ENCODE peak calls at places on chromosome 21, in seven cellular contexts. One of them, this sample, is unnamed.

GRCh38 chr21:34517491-34518245 is 5.7 kb upstream of the KCNE1 start:
- DNase-seq in activated T-cell treated with anti-CD3 and anti-CD28 coated beads, Interleukin-2, amount 50 U/mL, for 1 hour: no peak
- DNase-seq in CD4-positive, alpha-beta T cell: no peak
- DNase-seq in T-helper 1 cell: peak
- DNase-seq in activated T-helper 9 cell treated with anti-CD3 and anti-CD28 coated beads, Interleukin-2, amount 50 U/mL, for 16 hours: no peak
- DNase-seq in naive B cell: no peak
- DNase-seq in M059J: peak
- DNase-seq in this sample: no peak

GRCh38 chr21:19490481-19490880 is 1086.9 kb upstream of the TMPRSS15 start:
- DNase-seq in activated T-cell treated with anti-CD3 and anti-CD28 coated beads, Interleukin-2, amount 50 U/mL, for 1 hour: no peak
- DNase-seq in CD4-positive, alpha-beta T cell: no peak
- DNase-seq in T-helper 1 cell: no peak
- DNase-seq in activated T-helper 9 cell treated with anti-CD3 and anti-CD28 coated beads, Interleukin-2, amount 50 U/mL, for 16 hours: no peak
- DNase-seq in naive B cell: no peak
- DNase-seq in M059J: no peak
- DNase-seq in this sample: no peak

GRCh38 chr21:42811960-42812359 is 67.4 kb downstream of the WDR4 start:
- DNase-seq in activated T-cell treated with anti-CD3 and anti-CD28 coated beads, Interleukin-2, amount 50 U/mL, for 1 hour: no peak
- DNase-seq in CD4-positive, alpha-beta T cell: no peak
- DNase-seq in T-helper 1 cell: no peak
- DNase-seq in activated T-helper 9 cell treated with anti-CD3 and anti-CD28 coated beads, Interleukin-2, amount 50 U/mL, for 16 hours: no peak
- DNase-seq in naive B cell: no peak
- DNase-seq in M059J: no peak
- DNase-seq in this sample: no peak

GRCh38 chr21:36166705-36167104 is 10.1 kb downstream of the DOP1B start:
- DNase-seq in activated T-cell treated with anti-CD3 and anti-CD28 coated beads, Interleukin-2, amount 50 U/mL, for 1 hour: no peak
- DNase-seq in CD4-positive, alpha-beta T cell: no peak
- DNase-seq in T-helper 1 cell: no peak
- DNase-seq in activated T-helper 9 cell treated with anti-CD3 and anti-CD28 coated beads, Interleukin-2, amount 50 U/mL, for 16 hours: no peak
- DNase-seq in naive B cell: no peak
- DNase-seq in M059J: peak
- DNase-seq in this sample: no peak

GRCh38 chr21:46189959-46190490 is 5.8 kb upstream of the SPATC1L start:
- DNase-seq in activated T-cell treated with anti-CD3 and anti-CD28 coated beads, Interleukin-2, amount 50 U/mL, for 1 hour: no peak
- DNase-seq in CD4-positive, alpha-beta T cell: no peak
- DNase-seq in T-helper 1 cell: no peak
- DNase-seq in activated T-helper 9 cell treated with anti-CD3 and anti-CD28 coated beads, Interleukin-2, amount 50 U/mL, for 16 hours: no peak
- DNase-seq in naive B cell: no peak
- DNase-seq in M059J: no peak
- DNase-seq in this sample: no peak

GRCh38 chr21:29114765-29115164 is 15.7 kb upstream of the MAP3K7CL start:
- DNase-seq in activated T-cell treated with anti-CD3 and anti-CD28 coated beads, Interleukin-2, amount 50 U/mL, for 1 hour: no peak
- DNase-seq in CD4-positive, alpha-beta T cell: no peak
- DNase-seq in T-helper 1 cell: no peak
- DNase-seq in activated T-helper 9 cell treated with anti-CD3 and anti-CD28 coated beads, Interleukin-2, amount 50 U/mL, for 16 hours: no peak
- DNase-seq in naive B cell: no peak
- DNase-seq in M059J: peak
- DNase-seq in this sample: no peak

GRCh38 chr21:37008705-37009104 is 2.2 kb downstream of the RIPPLY3 start:
- DNase-seq in activated T-cell treated with anti-CD3 and anti-CD28 coated beads, Interleukin-2, amount 50 U/mL, for 1 hour: no peak
- DNase-seq in CD4-positive, alpha-beta T cell: no peak
- DNase-seq in T-helper 1 cell: no peak
- DNase-seq in activated T-helper 9 cell treated with anti-CD3 and anti-CD28 coated beads, Interleukin-2, amount 50 U/mL, for 16 hours: no peak
- DNase-seq in naive B cell: no peak
- DNase-seq in M059J: no peak
- DNase-seq in this sample: no peak

GRCh38 chr21:39885119-39885848 is 18.0 kb downstream of the PCP4 start:
- DNase-seq in activated T-cell treated with anti-CD3 and anti-CD28 coated beads, Interleukin-2, amount 50 U/mL, for 1 hour: no peak
- DNase-seq in CD4-positive, alpha-beta T cell: no peak
- DNase-seq in T-helper 1 cell: no peak
- DNase-seq in activated T-helper 9 cell treated with anti-CD3 and anti-CD28 coated beads, Interleukin-2, amount 50 U/mL, for 16 hours: no peak
- DNase-seq in naive B cell: no peak
- DNase-seq in M059J: peak
- DNase-seq in this sample: no peak

GRCh38 chr21:31731112-31731801 is 661 bp downstream of the SCAF4 start:
- DNase-seq in activated T-cell treated with anti-CD3 and anti-CD28 coated beads, Interleukin-2, amount 50 U/mL, for 1 hour: peak
- DNase-seq in CD4-positive, alpha-beta T cell: peak
- DNase-seq in T-helper 1 cell: peak
- DNase-seq in activated T-helper 9 cell treated with anti-CD3 and anti-CD28 coated beads, Interleukin-2, amount 50 U/mL, for 16 hours: peak
- DNase-seq in naive B cell: peak
- DNase-seq in M059J: no peak
- DNase-seq in this sample: peak

GRCh38 chr21:34946385-34947121 is 102.5 kb downstream of the RUNX1 start:
- DNase-seq in activated T-cell treated with anti-CD3 and anti-CD28 coated beads, Interleukin-2, amount 50 U/mL, for 1 hour: no peak
- DNase-seq in CD4-positive, alpha-beta T cell: no peak
- DNase-seq in T-helper 1 cell: no peak
- DNase-seq in activated T-helper 9 cell treated with anti-CD3 and anti-CD28 coated beads, Interleukin-2, amount 50 U/mL, for 16 hours: no peak
- DNase-seq in naive B cell: peak
- DNase-seq in M059J: no peak
- DNase-seq in this sample: no peak

GRCh38 chr21:38343691-38344090 is 86.9 kb downstream of the KCNJ15 start:
- DNase-seq in activated T-cell treated with anti-CD3 and anti-CD28 coated beads, Interleukin-2, amount 50 U/mL, for 1 hour: no peak
- DNase-seq in CD4-positive, alpha-beta T cell: no peak
- DNase-seq in T-helper 1 cell: no peak
- DNase-seq in activated T-helper 9 cell treated with anti-CD3 and anti-CD28 coated beads, Interleukin-2, amount 50 U/mL, for 16 hours: no peak
- DNase-seq in naive B cell: no peak
- DNase-seq in M059J: peak
- DNase-seq in this sample: no peak

GRCh38 chr21:43825936-43826622 is 36.7 kb downstream of the RRP1 start:
- DNase-seq in activated T-cell treated with anti-CD3 and anti-CD28 coated beads, Interleukin-2, amount 50 U/mL, for 1 hour: no peak
- DNase-seq in CD4-positive, alpha-beta T cell: no peak
- DNase-seq in T-helper 1 cell: no peak
- DNase-seq in activated T-helper 9 cell treated with anti-CD3 and anti-CD28 coated beads, Interleukin-2, amount 50 U/mL, for 16 hours: no peak
- DNase-seq in naive B cell: no peak
- DNase-seq in M059J: no peak
- DNase-seq in this sample: no peak

GRCh38 chr21:21714396-21714795 is 716.2 kb downstream of the NCAM2 start:
- DNase-seq in activated T-cell treated with anti-CD3 and anti-CD28 coated beads, Interleukin-2, amount 50 U/mL, for 1 hour: no peak
- DNase-seq in CD4-positive, alpha-beta T cell: no peak
- DNase-seq in T-helper 1 cell: no peak
- DNase-seq in activated T-helper 9 cell treated with anti-CD3 and anti-CD28 coated beads, Interleukin-2, amount 50 U/mL, for 16 hours: no peak
- DNase-seq in naive B cell: no peak
- DNase-seq in M059J: peak
- DNase-seq in this sample: no peak

GRCh38 chr21:17869115-17869514 is 50.0 kb upstream of the C21orf91 start:
- DNase-seq in activated T-cell treated with anti-CD3 and anti-CD28 coated beads, Interleukin-2, amount 50 U/mL, for 1 hour: no peak
- DNase-seq in CD4-positive, alpha-beta T cell: no peak
- DNase-seq in T-helper 1 cell: no peak
- DNase-seq in activated T-helper 9 cell treated with anti-CD3 and anti-CD28 coated beads, Interleukin-2, amount 50 U/mL, for 16 hours: no peak
- DNase-seq in naive B cell: no peak
- DNase-seq in M059J: no peak
- DNase-seq in this sample: no peak

GRCh38 chr21:33237446-33237845 is 7.7 kb downstream of the IFNAR2 start:
- DNase-seq in activated T-cell treated with anti-CD3 and anti-CD28 coated beads, Interleukin-2, amount 50 U/mL, for 1 hour: no peak
- DNase-seq in CD4-positive, alpha-beta T cell: no peak
- DNase-seq in T-helper 1 cell: no peak
- DNase-seq in activated T-helper 9 cell treated with anti-CD3 and anti-CD28 coated beads, Interleukin-2, amount 50 U/mL, for 16 hours: no peak
- DNase-seq in naive B cell: no peak
- DNase-seq in M059J: no peak
- DNase-seq in this sample: no peak

GRCh38 chr21:42527489-42528158 is 14.0 kb downstream of the SLC37A1 start:
- DNase-seq in activated T-cell treated with anti-CD3 and anti-CD28 coated beads, Interleukin-2, amount 50 U/mL, for 1 hour: peak
- DNase-seq in CD4-positive, alpha-beta T cell: peak
- DNase-seq in T-helper 1 cell: peak
- DNase-seq in activated T-helper 9 cell treated with anti-CD3 and anti-CD28 coated beads, Interleukin-2, amount 50 U/mL, for 16 hours: peak
- DNase-seq in naive B cell: peak
- DNase-seq in M059J: no peak
- DNase-seq in this sample: peak

GRCh38 chr21:44905725-44906084 is 15.0 kb downstream of the ITGB2 start:
- DNase-seq in activated T-cell treated with anti-CD3 and anti-CD28 coated beads, Interleukin-2, amount 50 U/mL, for 1 hour: no peak
- DNase-seq in CD4-positive, alpha-beta T cell: no peak
- DNase-seq in T-helper 1 cell: no peak
- DNase-seq in activated T-helper 9 cell treated with anti-CD3 and anti-CD28 coated beads, Interleukin-2, amount 50 U/mL, for 16 hours: no peak
- DNase-seq in naive B cell: no peak
- DNase-seq in M059J: no peak
- DNase-seq in this sample: no peak

GRCh38 chr21:32463889-32464300 is 51.4 kb downstream of the EVA1C start:
- DNase-seq in activated T-cell treated with anti-CD3 and anti-CD28 coated beads, Interleukin-2, amount 50 U/mL, for 1 hour: no peak
- DNase-seq in CD4-positive, alpha-beta T cell: no peak
- DNase-seq in T-helper 1 cell: no peak
- DNase-seq in activated T-helper 9 cell treated with anti-CD3 and anti-CD28 coated beads, Interleukin-2, amount 50 U/mL, for 16 hours: no peak
- DNase-seq in naive B cell: no peak
- DNase-seq in M059J: peak
- DNase-seq in this sample: no peak

GRCh38 chr21:33025471-33026298 is at the start of gene OLIG2:
- DNase-seq in activated T-cell treated with anti-CD3 and anti-CD28 coated beads, Interleukin-2, amount 50 U/mL, for 1 hour: no peak
- DNase-seq in CD4-positive, alpha-beta T cell: no peak
- DNase-seq in T-helper 1 cell: no peak
- DNase-seq in activated T-helper 9 cell treated with anti-CD3 and anti-CD28 coated beads, Interleukin-2, amount 50 U/mL, for 16 hours: no peak
- DNase-seq in naive B cell: no peak
- DNase-seq in M059J: peak
- DNase-seq in this sample: no peak

GRCh38 chr21:34702341-34702807 is 33.6 kb downstream of the CLIC6 start:
- DNase-seq in activated T-cell treated with anti-CD3 and anti-CD28 coated beads, Interleukin-2, amount 50 U/mL, for 1 hour: no peak
- DNase-seq in CD4-positive, alpha-beta T cell: no peak
- DNase-seq in T-helper 1 cell: no peak
- DNase-seq in activated T-helper 9 cell treated with anti-CD3 and anti-CD28 coated beads, Interleukin-2, amount 50 U/mL, for 16 hours: no peak
- DNase-seq in naive B cell: no peak
- DNase-seq in M059J: peak
- DNase-seq in this sample: no peak

GRCh38 chr21:24163539-24163938 is 1443.7 kb downstream of the MRPL39 start:
- DNase-seq in activated T-cell treated with anti-CD3 and anti-CD28 coated beads, Interleukin-2, amount 50 U/mL, for 1 hour: no peak
- DNase-seq in CD4-positive, alpha-beta T cell: no peak
- DNase-seq in T-helper 1 cell: no peak
- DNase-seq in activated T-helper 9 cell treated with anti-CD3 and anti-CD28 coated beads, Interleukin-2, amount 50 U/mL, for 16 hours: no peak
- DNase-seq in naive B cell: no peak
- DNase-seq in M059J: no peak
- DNase-seq in this sample: no peak

GRCh38 chr21:42850866-42851391 is 28.4 kb downstream of the WDR4 start:
- DNase-seq in activated T-cell treated with anti-CD3 and anti-CD28 coated beads, Interleukin-2, amount 50 U/mL, for 1 hour: peak
- DNase-seq in CD4-positive, alpha-beta T cell: peak
- DNase-seq in T-helper 1 cell: peak
- DNase-seq in activated T-helper 9 cell treated with anti-CD3 and anti-CD28 coated beads, Interleukin-2, amount 50 U/mL, for 16 hours: no peak
- DNase-seq in naive B cell: peak
- DNase-seq in M059J: no peak
- DNase-seq in this sample: no peak

GRCh38 chr21:41643246-41643966 is 123.4 kb downstream of the RIPK4 start:
- DNase-seq in activated T-cell treated with anti-CD3 and anti-CD28 coated beads, Interleukin-2, amount 50 U/mL, for 1 hour: no peak
- DNase-seq in CD4-positive, alpha-beta T cell: no peak
- DNase-seq in T-helper 1 cell: no peak
- DNase-seq in activated T-helper 9 cell treated with anti-CD3 and anti-CD28 coated beads, Interleukin-2, amount 50 U/mL, for 16 hours: no peak
- DNase-seq in naive B cell: no peak
- DNase-seq in M059J: peak
- DNase-seq in this sample: no peak

GRCh38 chr21:33244781-33245105 is 15.0 kb downstream of the IFNAR2 start:
- DNase-seq in activated T-cell treated with anti-CD3 and anti-CD28 coated beads, Interleukin-2, amount 50 U/mL, for 1 hour: no peak
- DNase-seq in CD4-positive, alpha-beta T cell: no peak
- DNase-seq in T-helper 1 cell: peak
- DNase-seq in activated T-helper 9 cell treated with anti-CD3 and anti-CD28 coated beads, Interleukin-2, amount 50 U/mL, for 16 hours: no peak
- DNase-seq in naive B cell: no peak
- DNase-seq in M059J: no peak
- DNase-seq in this sample: no peak

GRCh38 chr21:14901482-14901958 is 163.3 kb downstream of the NRIP1 start:
- DNase-seq in activated T-cell treated with anti-CD3 and anti-CD28 coated beads, Interleukin-2, amount 50 U/mL, for 1 hour: no peak
- DNase-seq in CD4-positive, alpha-beta T cell: no peak
- DNase-seq in T-helper 1 cell: peak
- DNase-seq in activated T-helper 9 cell treated with anti-CD3 and anti-CD28 coated beads, Interleukin-2, amount 50 U/mL, for 16 hours: no peak
- DNase-seq in naive B cell: peak
- DNase-seq in M059J: peak
- DNase-seq in this sample: no peak

GRCh38 chr21:42058631-42059111 is 12.4 kb upstream of the UMODL1 start:
- DNase-seq in activated T-cell treated with anti-CD3 and anti-CD28 coated beads, Interleukin-2, amount 50 U/mL, for 1 hour: no peak
- DNase-seq in CD4-positive, alpha-beta T cell: no peak
- DNase-seq in T-helper 1 cell: no peak
- DNase-seq in activated T-helper 9 cell treated with anti-CD3 and anti-CD28 coated beads, Interleukin-2, amount 50 U/mL, for 16 hours: no peak
- DNase-seq in naive B cell: no peak
- DNase-seq in M059J: no peak
- DNase-seq in this sample: no peak

GRCh38 chr21:46326110-46326703 is 2.3 kb downstream of the PCNT start:
- DNase-seq in activated T-cell treated with anti-CD3 and anti-CD28 coated beads, Interleukin-2, amount 50 U/mL, for 1 hour: no peak
- DNase-seq in CD4-positive, alpha-beta T cell: no peak
- DNase-seq in T-helper 1 cell: no peak
- DNase-seq in activated T-helper 9 cell treated with anti-CD3 and anti-CD28 coated beads, Interleukin-2, amount 50 U/mL, for 16 hours: no peak
- DNase-seq in naive B cell: no peak
- DNase-seq in M059J: no peak
- DNase-seq in this sample: no peak

GRCh38 chr21:44370027-44370735 is 16.8 kb downstream of the TRPM2 start:
- DNase-seq in activated T-cell treated with anti-CD3 and anti-CD28 coated beads, Interleukin-2, amount 50 U/mL, for 1 hour: no peak
- DNase-seq in CD4-positive, alpha-beta T cell: no peak
- DNase-seq in T-helper 1 cell: no peak
- DNase-seq in activated T-helper 9 cell treated with anti-CD3 and anti-CD28 coated beads, Interleukin-2, amount 50 U/mL, for 16 hours: no peak
- DNase-seq in naive B cell: no peak
- DNase-seq in M059J: peak
- DNase-seq in this sample: no peak

GRCh38 chr21:42089093-42089631 is 18.0 kb downstream of the UMODL1 start:
- DNase-seq in activated T-cell treated with anti-CD3 and anti-CD28 coated beads, Interleukin-2, amount 50 U/mL, for 1 hour: no peak
- DNase-seq in CD4-positive, alpha-beta T cell: peak
- DNase-seq in T-helper 1 cell: no peak
- DNase-seq in activated T-helper 9 cell treated with anti-CD3 and anti-CD28 coated beads, Interleukin-2, amount 50 U/mL, for 16 hours: no peak
- DNase-seq in naive B cell: no peak
- DNase-seq in M059J: no peak
- DNase-seq in this sample: no peak

GRCh38 chr21:44487831-44488230 is 32.5 kb downstream of the LRRC3 start:
- DNase-seq in activated T-cell treated with anti-CD3 and anti-CD28 coated beads, Interleukin-2, amount 50 U/mL, for 1 hour: peak
- DNase-seq in CD4-positive, alpha-beta T cell: peak
- DNase-seq in T-helper 1 cell: peak
- DNase-seq in activated T-helper 9 cell treated with anti-CD3 and anti-CD28 coated beads, Interleukin-2, amount 50 U/mL, for 16 hours: peak
- DNase-seq in naive B cell: no peak
- DNase-seq in M059J: no peak
- DNase-seq in this sample: no peak

This sample was measured in activated naive CD8-positive, alpha-beta T cell treated with anti-CD3 and anti-CD28 coated beads, Interleukin-2, amount 50 U/mL, for 16 hours.